ENCODE peak calls at places on chromosomes 13 and 19, in four cellular contexts. O, N, K and S are unnamed samples. For H3K4me1, the result is how much of the 10 kb centered on the place peaks cover.

GRCh38 chr13:104315606-104316005 is 1249.4 kb upstream of the SLC10A2 start:
- DNase-seq in O (no peak), N (no peak), K (no peak), S (no peak)

GRCh38 chr19:18493440-18494266 is 28.2 kb downstream of the ELL start:
- DNase-seq in O (no peak), N (no peak), K (no peak), S (no peak)

GRCh38 chr19:13953021-13953531 is 767 bp downstream of the DCAF15 start:
- DNase-seq in O (no peak), N (no peak), K (no peak), S (no peak)

GRCh38 chr19:12985049-12985776 is 10.1 kb upstream of the NFIX start:
- DNase-seq in O (peak), N (no peak), K (no peak), S (no peak)

GRCh38 chr13:40503966-40504591 is 162.4 kb downstream of the FOXO1 start:
- DNase-seq in O (no peak), N (no peak), K (no peak), S (no peak)

GRCh38 chr19:14555918-14556661 is 15.8 kb downstream of the NDUFB7 start:
- DNase-seq in O (no peak), N (no peak), K (no peak), S (no peak)

GRCh38 chr19:20077791-20078463 is at the start of gene ZNF90:
- DNase-seq in O (peak), N (peak), K (peak), S (peak)

GRCh38 chr13:101473458-101473857 is 21.0 kb downstream of the ITGBL1 start:
- DNase-seq in O (no peak), N (no peak), K (no peak), S (no peak)

GRCh38 chr13:30192320-30193093 is 114.8 kb downstream of the KATNAL1 start:
- DNase-seq in O (no peak), N (no peak), K (no peak), S (no peak)

GRCh38 chr13:30181856-30182651 is 125.3 kb downstream of the KATNAL1 start:
- DNase-seq in O (no peak), N (no peak), K (no peak), S (peak)

GRCh38 chr13:30191491-30192100 is 115.8 kb downstream of the KATNAL1 start:
- DNase-seq in O (no peak), N (no peak), K (no peak), S (no peak)

GRCh38 chr13:30186644-30187431 is 120.5 kb downstream of the KATNAL1 start:
- DNase-seq in O (no peak), N (no peak), K (no peak), S (no peak)
- H3K27ac ChIP-seq in O (no peak), N (no peak), K (no peak), S (no peak)

GRCh38 chr19:40533508-40533907 is 43.2 kb upstream of the SHKBP1 start:
- DNase-seq in O (no peak), N (no peak), K (no peak), S (no peak)
- H3K4me1 ChIP-seq in O (under half), N (under half), K (under half), S (under half)

DNA sequence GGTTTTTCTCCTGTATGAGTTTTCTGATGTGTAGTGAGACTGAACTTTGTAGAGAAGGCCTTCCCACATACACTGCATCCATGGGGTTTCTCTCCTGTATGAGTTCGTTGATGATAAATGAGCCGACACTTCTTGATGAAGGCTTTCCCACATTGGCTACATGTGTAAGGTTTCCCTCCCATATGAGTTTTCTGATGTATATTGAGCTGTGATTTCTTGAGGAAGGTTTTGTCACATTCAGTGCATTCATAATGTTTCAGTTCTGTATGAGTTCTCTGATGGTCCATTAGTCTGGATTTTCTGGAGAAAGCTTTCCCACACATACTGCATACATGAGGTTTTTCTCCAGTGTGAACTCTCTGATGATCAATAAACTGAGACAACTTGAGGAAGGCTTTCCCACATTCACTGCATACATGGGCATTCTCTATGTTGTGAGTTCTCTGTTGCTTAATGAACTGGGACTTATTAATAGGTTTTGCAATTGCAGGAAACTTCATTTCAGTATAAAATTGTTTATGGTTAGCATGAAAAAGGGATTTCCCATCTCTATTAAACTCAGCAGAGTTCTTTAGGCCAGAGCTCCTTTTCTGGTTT is 7.5 kb upstream of the ZNF350 start:
- DNase-seq in O (no peak), N (no peak), K (no peak), S (no peak)
- H3K4me3 ChIP-seq in O (no peak), N (no peak), K (peak), S (no peak)

GRCh38 chr13:76878043-76878442 is 8.2 kb downstream of the KCTD12 start:
- DNase-seq in O (no peak), N (no peak), K (no peak), S (no peak)
- H3K27ac ChIP-seq in O (peak), N (no peak), K (no peak), S (no peak)

GRCh38 chr13:112721198-112722104 is 31.6 kb downstream of the ATP11A start:
- DNase-seq in O (no peak), N (no peak), K (no peak), S (no peak)
- H3K4me1 ChIP-seq in O (half or more), N (under half), K (under half), S (under half)

GRCh38 chr19:5557691-5558090 is 10.1 kb downstream of the TINCR start:
- DNase-seq in O (no peak), N (no peak), K (no peak), S (no peak)
- H3K4me3 ChIP-seq in O (no peak), N (no peak), K (no peak), S (no peak)

GRCh38 chr13:79870123-79870522 is 389.2 kb downstream of the NDFIP2 start:
- DNase-seq in O (no peak), N (no peak), K (no peak), S (no peak)
- H3K27ac ChIP-seq in O (no peak), N (no peak), K (no peak), S (no peak)